ENCODE peak calls at places on chromosomes 16 and 17, in five cellular contexts. C is heart right ventricle, R is H9, P is tibial nerve, X is ovary. D is an unnamed sample.

GRCh38 chr16:239948-240277 is 5.3 kb downstream of the FAM234A start:
- DNase-seq in C (no peak), R (no peak), P (no peak), X (no peak), D (peak; percentile 30)

GRCh38 chr16:84032458-84033178 is 10.0 kb downstream of the SLC38A8 start:
- DNase-seq in C (peak; percentile 57), R (no peak), P (no peak), X (no peak), D (no peak)

GRCh38 chr16:69105501-69106361 is at the start of gene HAS3:
- DNase-seq in C (peak; percentile 52), R (peak; percentile 81), P (no peak), X (peak; percentile 65), D (peak; percentile 70)

GRCh38 chr16:58940609-58941008 is 206.5 kb upstream of the GOT2 start:
- DNase-seq in C (no peak), R (no peak), P (no peak), X (no peak), D (no peak)

GRCh38 chr16:3881499-3881995 is 1.0 kb upstream of the CREBBP start:
- DNase-seq in C (no peak), R (peak; percentile 46), P (no peak), X (peak; percentile 53), D (no peak)

GRCh38 chr16:78773316-78773715 is 673.9 kb downstream of the WWOX start:
- DNase-seq in C (no peak), R (no peak), P (no peak), X (no peak), D (no peak)

GRCh38 chr16:10738231-10739077 is 5.2 kb upstream of the NUBP1 start:
- DNase-seq in C (peak; percentile 84), R (peak; percentile 36), P (no peak), X (peak; percentile 48), D (peak; percentile 74)

GRCh38 chr17:30716461-30717289 is 107.8 kb downstream of the CRLF3 start:
- DNase-seq in C (no peak), R (peak; percentile 56), P (no peak), X (peak; percentile 17), D (no peak)

GRCh38 chr17:63945851-63946439 is 13.8 kb upstream of the CD79B start:
- DNase-seq in C (no peak), R (no peak), P (no peak), X (no peak), D (no peak)

GRCh38 chr17:36128411-36128978 is 24.9 kb downstream of the CCL4 start:
- DNase-seq in C (no peak), R (no peak), P (no peak), X (no peak), D (no peak)

GRCh38 chr17:66123163-66123562 is 68.8 kb downstream of the CEP112 start:
- DNase-seq in C (no peak), R (peak; percentile 39), P (no peak), X (no peak), D (peak; percentile 4)

GRCh38 chr16:88009566-88010342 is 58.5 kb downstream of the BANP start:
- DNase-seq in C (no peak), R (no peak), P (no peak), X (no peak), D (no peak)

GRCh38 chr17:47611372-47612350 is 38.1 kb upstream of the KPNB1 start:
- DNase-seq in C (no peak), R (no peak), P (no peak), X (no peak), D (no peak)

GRCh38 chr16:26665166-26665939 is 401.4 kb upstream of the C16orf82 start:
- DNase-seq in C (no peak), R (no peak), P (no peak), X (no peak), D (no peak)

GRCh38 chr17:75005291-75005690 is 7.2 kb upstream of the MRPL58 start:
- DNase-seq in C (no peak), R (no peak), P (no peak), X (no peak), D (no peak)

GRCh38 chr17:78550464-78550863 is 26.7 kb downstream of the DNAH17 start:
- DNase-seq in C (no peak), R (no peak), P (no peak), X (no peak), D (no peak)

GRCh38 chr17:5788266-5788900 is 204.1 kb upstream of the NLRP1 start:
- DNase-seq in C (no peak), R (no peak), P (no peak), X (no peak), D (no peak)

GRCh38 chr17:7442142-7442541 is 2.7 kb upstream of the CHRNB1 start:
- DNase-seq in C (no peak), R (no peak), P (no peak), X (no peak), D (no peak)

GRCh38 chr17:42553161-42553818 is 567 bp downstream of the HSD17B1 start:
- DNase-seq in C (peak; percentile 26), R (peak; percentile 86), P (no peak), X (peak; percentile 72), D (peak; percentile 62)

GRCh38 chr17:6502142-6502541 is 54.2 kb downstream of the PITPNM3 start:
- DNase-seq in C (no peak), R (no peak), P (no peak), X (no peak), D (no peak)

GRCh38 chr17:66975614-66976378 is 11.3 kb downstream of the CACNG4 start:
- DNase-seq in C (peak; percentile 45), R (peak; percentile 80), P (no peak), X (no peak), D (no peak)

GRCh38 chr16:82630688-82631087 is 3.9 kb downstream of the CDH13 start:
- DNase-seq in C (no peak), R (no peak), P (no peak), X (no peak), D (no peak)

GRCh38 chr16:71472041-71472440 is 10.0 kb upstream of the ZNF23 start:
- DNase-seq in C (no peak), R (no peak), P (no peak), X (no peak), D (no peak)

GRCh38 chr17:79716183-79716797 is 14.5 kb upstream of the ENPP7 start:
- DNase-seq in C (no peak), R (no peak), P (no peak), X (no peak), D (no peak)

GRCh38 chr17:79722787-79723186 is 8.0 kb upstream of the ENPP7 start:
- DNase-seq in C (no peak), R (no peak), P (no peak), X (no peak), D (no peak)

GRCh38 chr17:79720705-79721295 is 9.9 kb upstream of the ENPP7 start:
- DNase-seq in C (no peak), R (no peak), P (no peak), X (no peak), D (no peak)

DNA sequence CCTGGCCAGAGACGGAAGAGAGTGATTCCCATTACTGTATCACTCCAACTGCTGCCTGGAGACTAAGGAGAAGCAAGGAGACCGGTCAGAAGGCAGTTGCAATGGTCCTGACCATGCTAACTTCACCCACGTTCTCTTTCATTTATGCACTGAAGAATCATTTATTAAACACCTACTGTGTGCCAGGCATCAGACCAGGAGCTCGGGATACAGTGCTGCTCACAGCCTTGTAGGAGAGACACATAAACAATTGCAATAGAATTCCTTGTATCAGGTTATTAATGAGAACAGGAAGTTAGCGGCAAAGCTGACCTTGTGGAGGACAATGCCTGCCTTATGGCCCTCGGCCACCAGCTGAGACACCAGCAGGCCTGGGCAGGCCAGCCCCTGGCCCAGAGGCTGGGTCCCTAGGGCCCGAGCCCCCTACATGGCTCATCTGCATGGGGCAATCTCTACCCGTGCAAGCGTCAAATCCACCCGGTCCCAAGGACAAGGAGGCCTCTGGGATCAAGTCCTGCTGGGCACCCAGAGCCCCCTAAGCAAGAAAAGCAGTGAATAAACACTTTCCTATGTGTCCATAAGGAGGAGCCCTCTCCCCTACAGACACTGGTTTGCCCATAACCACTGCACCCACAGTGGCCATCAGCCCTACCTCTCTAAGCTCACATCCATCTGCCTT is 8.6 kb upstream of the ENPP7 start:
- DNase-seq in C (no peak), R (peak; percentile 71), P (no peak), X (no peak), D (peak; percentile 51)
- TF ChIP-seq CTCF in C (no peak), R (peak; percentile 70), P (no peak), X (no peak), D (peak; percentile 9)

GRCh38 chr16:17106243-17106791 is 364.4 kb downstream of the XYLT1 start:
- DNase-seq in C (no peak), R (no peak), P (no peak), X (no peak), D (no peak)
- H3K9me3 ChIP-seq in C (no peaks in the 10 kb centered on the region), R (no peaks in the 10 kb centered on the region), P (no peaks in the 10 kb centered on the region), X (no peaks in the 10 kb centered on the region), D (no peaks in the 10 kb centered on the region)

GRCh38 chr17:49567104-49567521 is 8.6 kb upstream of the NXPH3 start:
- DNase-seq in C (no peak), R (no peak), P (no peak), X (peak; percentile 58), D (no peak)
- H3K27me3 ChIP-seq in C (peaks cover 4% of the 10 kb centered on the region), R (no peaks in the 10 kb centered on the region), P (no peaks in the 10 kb centered on the region), X (no peaks in the 10 kb centered on the region), D (peaks cover 18% of the 10 kb centered on the region)

DNA sequence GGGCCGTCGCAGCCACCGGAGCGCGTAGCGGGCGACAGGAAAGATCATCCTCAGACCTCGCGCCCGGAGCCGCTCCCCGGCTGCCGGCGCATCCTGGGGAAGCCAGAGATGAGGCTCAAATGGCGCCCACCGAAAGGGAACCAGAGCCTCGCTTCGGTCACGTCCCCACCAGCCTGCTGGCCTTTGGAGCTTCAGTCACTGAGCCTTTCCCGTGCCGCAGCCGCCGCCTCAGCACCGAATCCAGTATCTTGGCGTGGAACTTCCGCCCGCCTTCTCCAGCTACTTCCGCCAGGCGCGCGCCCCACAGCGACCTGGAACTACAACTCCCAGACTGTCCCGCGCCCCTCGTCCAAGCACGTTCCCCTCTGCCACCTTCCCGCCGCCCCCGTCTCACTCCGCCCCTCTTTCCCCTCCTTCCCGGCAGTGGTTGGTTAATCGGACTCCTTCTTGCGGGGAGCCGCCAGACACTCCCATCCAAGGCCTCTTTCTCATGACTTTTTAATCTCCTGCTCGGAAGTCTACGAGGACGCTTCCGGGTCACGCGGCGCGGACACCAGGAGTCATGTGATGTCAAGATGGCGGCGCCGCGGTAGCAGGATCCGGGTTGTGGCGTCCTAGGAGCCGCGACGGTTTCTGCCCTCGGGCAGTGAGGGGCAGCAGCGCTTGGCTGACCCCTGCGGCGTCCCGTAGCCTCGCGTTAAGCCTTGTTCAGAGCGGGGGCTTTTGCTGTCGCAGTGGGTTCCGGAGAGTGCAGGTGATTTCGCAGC is at the start of the genes SMCR8 and TOP3A:
- DNase-seq in C (peak; percentile 97), R (peak; percentile 99), P (peak; percentile 97), X (peak; percentile 98), D (peak; percentile 96)
- TF ChIP-seq CTCF in C (no peak), R (no peak), P (no peak), X (no peak), D (no peak)

GRCh38 chr17:61702450-61702849 is 111.4 kb upstream of the NACA2 start:
- DNase-seq in C (no peak), R (no peak), P (no peak), X (no peak), D (no peak)
- H3K9me3 ChIP-seq in C (peaks cover 65% of the 10 kb centered on the region), R (peaks cover 6% of the 10 kb centered on the region), P (peaks cover 3% of the 10 kb centered on the region), X (peaks cover 5% of the 10 kb centered on the region), D (no peaks in the 10 kb centered on the region)